ENCODE peak calls at places on chromosomes 13 and 19, in ten cellular contexts. G is keratinocyte; H is mammary epithelial cell; J is effector memory CD4-positive, alpha-beta T cell; O is aorta; E is suprapubic skin; I is substantia nigra; K is body of pancreas; M is IMR-90; P is fibroblast of lung. X is an unnamed sample.
A peak's percentile ranks its signal among the peaks of the same experiment; 100 is the strongest.

GRCh38 chr19:39679791-39680168 is 24.1 kb downstream of the LGALS16 start:
- DNase-seq in O (no peak), M (no peak), P (no peak), E (no peak), H (no peak), G (no peak), J (no peak), K (no peak), I (no peak), X (no peak)

GRCh38 chr13:77042566-77043177 is 15.7 kb upstream of the FBXL3 start:
- DNase-seq in K (no peak), M (peak; percentile 46), P (no peak), I (no peak), J (no peak), E (no peak), O (no peak), G (no peak), H (no peak), X (no peak)

GRCh38 chr13:100881291-100881864 is 206.8 kb upstream of the TMTC4 start:
- DNase-seq in M (no peak), J (no peak), K (no peak), I (no peak), P (no peak), G (no peak), E (no peak), O (no peak), H (no peak), X (no peak)

GRCh38 chr13:106077017-106077416 is 458.4 kb downstream of the EFNB2 start:
- DNase-seq in E (no peak), O (no peak), K (no peak), M (no peak), G (no peak), H (no peak), P (no peak), J (no peak), I (no peak), X (no peak)

GRCh38 chr19:50258918-50259372 is 55.5 kb downstream of the MYH14 start:
- DNase-seq in J (no peak), G (no peak), P (no peak), I (no peak), M (no peak), O (no peak), E (no peak), H (no peak), K (peak; percentile 3), X (no peak)

GRCh38 chr13:114148521-114148855 is 16.1 kb upstream of the RASA3 start:
- DNase-seq in K (peak; percentile 91), P (no peak), O (peak; percentile 53), J (peak; percentile 86), H (no peak), I (no peak), M (no peak), G (no peak), E (no peak), X (no peak)

GRCh38 chr13:34931572-34931971 is 10.5 kb upstream of the NBEA start:
- DNase-seq in K (no peak), G (no peak), J (no peak), I (no peak), H (peak; percentile 36), O (no peak), M (peak; percentile 3), E (no peak), P (peak; percentile 17), X (no peak)

GRCh38 chr13:41356788-41357187 is 45.7 kb downstream of the NAA16 start:
- DNase-seq in I (no peak), K (no peak), P (no peak), M (no peak), O (no peak), J (no peak), E (no peak), H (no peak), G (no peak), X (no peak)

GRCh38 chr13:29922281-29922821 is 71.9 kb upstream of the UBL3 start:
- DNase-seq in G (no peak), K (no peak), J (no peak), E (no peak), O (no peak), M (peak; percentile 54), I (no peak), P (peak; percentile 66), H (peak; percentile 80), X (no peak)

GRCh38 chr13:29924482-29924884 is 74.1 kb upstream of the UBL3 start:
- DNase-seq in E (no peak), G (no peak), O (no peak), M (peak; percentile 86), I (no peak), J (no peak), H (peak; percentile 46), P (peak; percentile 89), K (peak; percentile 19), X (no peak)

GRCh38 chr13:29923554-29924481 is 73.4 kb upstream of the UBL3 start:
- DNase-seq in E (peak; percentile 91), I (no peak), H (peak; percentile 97), M (peak; percentile 99), O (peak; percentile 93), K (peak; percentile 97), J (peak; percentile 32), G (no peak), P (peak; percentile 99), X (peak; percentile 97)

GRCh38 chr13:29921542-29921941 is 71.1 kb upstream of the UBL3 start:
- DNase-seq in O (no peak), G (no peak), H (no peak), K (no peak), M (no peak), P (no peak), I (no peak), J (no peak), E (no peak), X (no peak)

GRCh38 chr13:29922896-29923295 is 72.5 kb upstream of the UBL3 start:
- DNase-seq in K (no peak), E (no peak), P (peak; percentile 87), J (no peak), I (no peak), M (peak; percentile 71), O (no peak), H (peak; percentile 60), G (no peak), X (no peak)
- H3K27ac ChIP-seq in K (peak overlapping the region; percentile 95), E (peak overlapping the region; percentile 87), P (no peak overlapping the region), J (no peak overlapping the region), I (no peak overlapping the region), M (no peak overlapping the region), O (peak overlapping the region; percentile 92), H (peak overlapping the region; percentile 95), G (peak overlapping the region; percentile 93), X (peak overlapping the region; percentile 83)

GRCh38 chr19:51882518-51882917 is 5.2 kb downstream of the ZNF577 start:
- DNase-seq in M (no peak), K (no peak), H (no peak), O (no peak), J (no peak), P (no peak), I (no peak), E (no peak), G (no peak), X (no peak)

GRCh38 chr19:51891193-51891747 is 3.5 kb upstream of the ZNF577 start:
- DNase-seq in K (no peak), H (no peak), I (no peak), G (no peak), J (no peak), M (no peak), O (no peak), P (no peak), E (no peak), X (no peak)

GRCh38 chr19:51889934-51890333 is 2.2 kb upstream of the ZNF577 start:
- DNase-seq in P (no peak), E (no peak), O (no peak), J (no peak), H (no peak), G (no peak), M (no peak), K (no peak), I (no peak), X (no peak)

GRCh38 chr19:51884713-51885112 is 3.0 kb downstream of the ZNF577 start:
- DNase-seq in P (no peak), I (no peak), K (no peak), E (no peak), M (no peak), H (no peak), J (no peak), O (no peak), G (no peak), X (no peak)

DNA sequence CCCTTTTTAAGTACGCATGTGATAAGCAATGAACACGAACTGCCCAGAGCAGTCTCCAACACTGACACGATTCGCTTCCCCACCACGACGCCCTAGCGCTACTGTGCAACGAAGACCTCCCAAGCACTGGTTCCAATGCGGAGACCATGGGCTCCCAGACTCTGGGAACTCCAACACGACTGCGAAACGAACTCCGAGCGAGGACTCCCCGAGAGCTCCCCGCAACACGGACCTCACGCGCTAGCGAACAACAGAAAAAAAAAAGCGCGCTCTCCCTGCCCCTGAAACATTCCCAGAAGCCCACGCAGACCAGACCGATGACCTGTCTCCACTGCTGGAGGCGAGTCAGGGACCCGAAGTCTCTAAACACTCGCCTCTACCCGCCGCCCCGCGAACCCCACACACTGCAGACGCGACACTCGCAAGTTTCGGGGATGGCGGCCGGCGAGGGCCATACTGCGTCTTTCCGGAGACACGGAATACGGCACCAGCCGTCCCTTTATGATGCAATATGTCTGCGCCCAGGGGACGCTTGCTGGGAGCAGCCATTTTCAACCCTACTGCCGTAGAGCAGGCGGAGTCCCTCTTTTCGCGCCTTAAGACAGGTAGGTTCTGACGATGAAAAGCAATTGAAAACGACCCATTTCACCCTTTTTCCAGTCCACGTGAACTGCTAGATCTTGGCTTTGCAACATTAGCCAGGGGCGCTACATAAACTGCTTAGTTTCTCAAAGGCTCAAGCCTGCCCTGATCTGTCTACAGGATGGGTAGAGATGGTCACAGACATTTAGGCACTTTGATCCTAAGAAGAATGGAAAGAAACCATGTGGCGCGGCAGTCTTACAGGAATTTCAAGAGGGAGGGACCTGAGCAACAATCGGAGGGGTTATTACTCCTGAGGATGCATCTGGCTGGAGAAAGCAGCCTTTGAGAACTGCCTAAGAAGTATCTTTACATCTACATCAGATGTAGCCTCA is at the start of gene ZNF577:
- DNase-seq in G (peak; percentile 50), P (peak; percentile 95), I (peak; percentile 75), O (peak; percentile 94), K (peak; percentile 94), E (peak; percentile 92), M (peak; percentile 93), J (peak; percentile 9), H (peak; percentile 93), X (peak; percentile 62)
- H3K27ac ChIP-seq in G (peak within 1 kb of the TSS; percentile 54), P (peak within 1 kb of the TSS; percentile 59), I (peak within 1 kb of the TSS; percentile 41), O (no peak within 1 kb of the TSS), K (peak within 1 kb of the TSS; percentile 86), E (peak within 1 kb of the TSS; percentile 79), M (peak within 1 kb of the TSS; percentile 69), J (peak within 1 kb of the TSS; percentile 34), H (peak within 1 kb of the TSS; percentile 43), X (peak within 1 kb of the TSS; percentile 59)

GRCh38 chr19:51901860-51902259 is 3.0 kb downstream of the ZNF649 start:
- DNase-seq in H (no peak), O (no peak), P (no peak), J (no peak), G (no peak), I (no peak), E (no peak), M (no peak), K (no peak), X (no peak)

GRCh38 chr19:51903192-51903591 is 1.6 kb downstream of the ZNF649 start:
- DNase-seq in G (no peak), K (no peak), E (no peak), J (no peak), P (no peak), H (no peak), M (no peak), I (no peak), O (no peak), X (no peak)

GRCh38 chr19:51904331-51905165 is at the start of gene ZNF649:
- DNase-seq in H (peak; percentile 85), M (peak; percentile 84), K (peak; percentile 87), J (peak; percentile 50), P (peak; percentile 82), I (peak; percentile 75), E (peak; percentile 80), G (peak; percentile 62), O (peak; percentile 88), X (peak; percentile 43)
- H3K27ac ChIP-seq in H (peak within 1 kb of the TSS; percentile 64), M (peak within 1 kb of the TSS; percentile 49), K (peak within 1 kb of the TSS; percentile 87), J (peak within 1 kb of the TSS; percentile 60), P (peak within 1 kb of the TSS; percentile 72), I (peak within 1 kb of the TSS; percentile 75), E (peak within 1 kb of the TSS; percentile 84), G (peak within 1 kb of the TSS; percentile 88), O (no peak within 1 kb of the TSS), X (peak within 1 kb of the TSS; percentile 64)

DNA sequence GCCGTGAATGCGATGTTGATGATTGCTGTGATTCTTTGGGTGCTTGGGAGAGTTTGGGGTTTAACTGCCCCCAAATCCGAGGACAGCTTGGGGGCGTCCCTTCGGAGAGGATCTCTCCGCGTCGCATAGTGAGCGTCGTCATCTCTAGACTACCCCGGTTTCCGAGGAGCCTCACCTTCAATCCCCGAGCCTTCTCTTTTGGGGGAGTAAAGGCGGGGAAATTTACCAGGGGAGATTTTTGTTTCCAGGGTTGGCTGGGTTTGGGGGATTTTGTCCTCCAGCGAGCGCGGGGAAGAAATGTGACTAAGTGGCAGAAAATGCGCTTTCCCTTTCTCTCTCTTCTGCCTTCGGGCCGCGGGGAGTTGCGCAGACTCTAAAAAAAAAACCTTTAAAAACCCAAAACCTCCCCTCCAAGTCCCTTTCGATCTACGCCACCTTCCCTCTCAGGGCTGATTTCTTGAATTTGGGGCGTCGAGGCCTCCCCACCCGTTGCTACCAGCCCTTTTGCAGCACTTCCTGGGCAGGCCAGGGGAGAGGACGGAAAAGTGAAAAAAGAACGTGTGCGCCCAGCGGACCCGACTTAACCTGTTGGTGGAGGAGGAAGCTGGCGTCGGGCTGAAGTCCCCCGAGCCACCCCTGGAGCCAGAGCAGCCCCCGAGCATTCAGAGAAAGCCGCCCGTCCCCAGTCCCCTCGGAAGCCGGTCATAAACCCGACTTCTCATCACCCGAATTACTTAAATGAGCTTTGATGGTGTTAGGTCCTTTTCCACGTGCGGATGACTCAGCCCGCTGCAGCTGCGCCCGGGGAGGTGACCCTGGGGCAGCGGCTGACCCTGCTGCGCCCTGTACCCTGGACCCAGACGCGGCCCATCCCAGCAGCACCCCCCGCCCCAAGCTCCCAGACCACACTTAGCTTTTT is 17.7 kb downstream of the NFIX start:
- DNase-seq in I (no peak), E (peak; percentile 81), G (no peak), M (peak; percentile 63), H (peak; percentile 71), P (peak; percentile 79), O (peak; percentile 74), J (no peak), K (no peak), X (no peak)
- H3K27ac ChIP-seq in I (peak overlapping the region; percentile 87), E (peak overlapping the region; percentile 97), G (peak overlapping the region; percentile 95), M (peak overlapping the region; percentile 97), H (peak overlapping the region; percentile 80), P (peak overlapping the region; percentile 99), O (peak overlapping the region; percentile 87), J (no peak overlapping the region), K (peak overlapping the region; percentile 45), X (peak overlapping the region; percentile 81)

X was measured in epithelial cell of prostate.